ENCODE peak calls at places on chromosomes 4 and X, in eight cellular contexts. O is NB4; F is psoas muscle; Q is tibial nerve; P is HCT116; S is CD8-positive, alpha-beta T cell; Y is foreskin fibroblast; R is lower lobe of right lung. N is an unnamed sample.

GRCh38 chrX:111869639-111870034 is 6.3 kb upstream of the TRPC5OS start:
- DNase-seq in Y (no peak), O (peak), P (peak), Q (peak), S (no peak), F (no peak), R (no peak), N (peak)

GRCh38 chr4:55312491-55313101 is 33.4 kb upstream of the SRD5A3 start:
- DNase-seq in P (peak), Q (peak), F (no peak), O (peak), Y (peak), R (no peak), S (no peak), N (peak)

GRCh38 chr4:142582340-142582739 is 263.8 kb downstream of the INPP4B start:
- DNase-seq in P (no peak), R (no peak), Q (no peak), O (no peak), F (no peak), S (no peak), Y (no peak), N (no peak)

GRCh38 chr4:26789208-26789607 is 71.4 kb upstream of the STIM2 start:
- DNase-seq in S (no peak), F (no peak), Y (no peak), R (no peak), P (no peak), O (peak), Q (no peak), N (no peak)

GRCh38 chrX:73127700-73128241 is 48.5 kb upstream of the PABPC1L2A start:
- DNase-seq in O (no peak), P (no peak), Q (no peak), R (no peak), F (peak), Y (no peak), S (no peak), N (no peak)

GRCh38 chr4:39758176-39758575 is 60.2 kb downstream of the UBE2K start:
- DNase-seq in Y (no peak), P (no peak), S (no peak), R (no peak), F (no peak), O (no peak), Q (no peak), N (no peak)

GRCh38 chr4:20572976-20573375 is 127.3 kb upstream of the PACRGL start:
- DNase-seq in R (no peak), Y (no peak), F (no peak), O (no peak), P (no peak), S (no peak), Q (no peak), N (no peak)

GRCh38 chr4:80082693-80083092 is 9.7 kb upstream of the ANTXR2 start:
- DNase-seq in Q (no peak), P (no peak), R (no peak), O (no peak), S (no peak), F (no peak), Y (no peak), N (no peak)

GRCh38 chrX:109830704-109831206 is 97.7 kb upstream of the ACSL4 start:
- DNase-seq in O (peak), F (no peak), P (no peak), Y (peak), R (no peak), Q (no peak), S (no peak), N (peak)

GRCh38 chrX:11341274-11342256 is 48.4 kb downstream of the AMELX start:
- DNase-seq in R (peak), Q (peak), F (peak), Y (peak), S (no peak), P (no peak), O (peak), N (peak)

GRCh38 chrX:155251391-155251790 is 12.9 kb downstream of the RAB39B start:
- DNase-seq in F (no peak), R (no peak), O (no peak), S (no peak), P (no peak), Q (no peak), Y (no peak), N (no peak)

GRCh38 chrX:3550160-3550765 is 163.2 kb downstream of the PRKX start:
- DNase-seq in O (peak), P (no peak), S (no peak), F (no peak), Y (no peak), R (no peak), Q (no peak), N (no peak)

GRCh38 chr4:687048-687974 is 1.6 kb downstream of the SLC49A3 start:
- DNase-seq in P (peak), F (peak), S (no peak), O (peak), Q (peak), Y (peak), R (peak), N (peak)

GRCh38 chr4:3683077-3683743 is 83.0 kb upstream of the ADRA2C start:
- DNase-seq in R (peak), S (no peak), Q (no peak), P (no peak), F (peak), O (no peak), Y (no peak), N (no peak)

GRCh38 chr4:1041147-1041935 is 29.9 kb downstream of the FGFRL1 start:
- DNase-seq in R (no peak), P (no peak), F (peak), Y (no peak), S (no peak), O (peak), Q (no peak), N (no peak)

GRCh38 chr4:121026034-121026433 is 46.3 kb downstream of the NDNF start:
- DNase-seq in Q (no peak), O (no peak), Y (no peak), S (no peak), F (no peak), R (no peak), P (no peak), N (no peak)

GRCh38 chr4:101229116-101229515 is 118.2 kb downstream of the PPP3CA start:
- DNase-seq in S (no peak), F (no peak), R (no peak), O (no peak), Y (no peak), Q (no peak), P (no peak), N (peak)

GRCh38 chr4:76690906-76691275 is 207.1 kb downstream of the SOWAHB start:
- DNase-seq in Y (no peak), P (no peak), S (no peak), O (no peak), Q (no peak), R (no peak), F (no peak), N (no peak)

GRCh38 chr4:54872246-54872645 is 214.5 kb downstream of the KIT start:
- DNase-seq in R (no peak), F (no peak), Y (peak), Q (no peak), S (no peak), P (no peak), O (no peak), N (peak)

GRCh38 chr4:164648849-164649212 is 105.1 kb upstream of the SMIM31 start:
- DNase-seq in Q (no peak), R (no peak), P (no peak), Y (no peak), S (no peak), F (no peak), O (no peak), N (no peak)

GRCh38 chr4:116389139-116389538 is 696.2 kb downstream of the TRAM1L1 start:
- DNase-seq in Y (no peak), S (no peak), P (no peak), O (no peak), R (no peak), F (no peak), Q (no peak), N (no peak)

GRCh38 chr4:149823770-149824221 is 8.2 kb upstream of the IQCM start:
- DNase-seq in Y (peak), R (no peak), S (no peak), O (no peak), P (peak), F (no peak), Q (no peak), N (peak)

GRCh38 chrX:103805860-103806259 is 26.2 kb downstream of the RAB9B start:
- DNase-seq in Q (no peak), Y (no peak), R (no peak), F (no peak), P (no peak), O (no peak), S (no peak), N (no peak)

GRCh38 chrX:55754861-55755294 is 37.3 kb downstream of the RRAGB start:
- DNase-seq in F (no peak), Y (no peak), P (no peak), Q (no peak), S (no peak), R (no peak), O (no peak), N (no peak)

GRCh38 chrX:46910415-46910814 is 1.8 kb upstream of the JADE3 start:
- DNase-seq in P (no peak), O (no peak), Q (no peak), S (no peak), F (no peak), R (no peak), Y (no peak), N (no peak)

GRCh38 chr4:90990298-90990697 is 863.1 kb downstream of the CCSER1 start:
- DNase-seq in O (no peak), Q (no peak), S (no peak), P (no peak), F (no peak), R (no peak), Y (no peak), N (no peak)

GRCh38 chr4:159153669-159154068 is 50.8 kb downstream of the RAPGEF2 start:
- DNase-seq in R (no peak), F (no peak), O (no peak), P (no peak), Y (no peak), S (no peak), Q (no peak), N (no peak)

GRCh38 chrX:10579753-10580060 is 40.7 kb downstream of the MID1 start:
- DNase-seq in F (no peak), Q (no peak), P (peak), Y (no peak), O (no peak), R (no peak), S (no peak), N (no peak)

GRCh38 chrX:64204701-64205440 is 637 bp downstream of the AMER1 start:
- DNase-seq in R (peak), Q (peak), S (peak), P (no peak), Y (peak), O (peak), F (peak), N (no peak)

GRCh38 chr4:171521726-171522125 is 291.5 kb upstream of the GALNTL6 start:
- DNase-seq in S (no peak), F (no peak), Y (no peak), Q (no peak), O (no peak), P (no peak), R (no peak), N (no peak)

GRCh38 chr4:158850800-158851644 is 82.2 kb downstream of the FNIP2 start:
- DNase-seq in O (peak), S (no peak), P (peak), Q (no peak), R (no peak), Y (peak), F (no peak), N (peak)

GRCh38 chrX:13252726-13253125 is 67.1 kb downstream of the ATXN3L start:
- DNase-seq in F (no peak), R (no peak), P (no peak), S (no peak), O (no peak), Q (no peak), Y (peak), N (no peak)

GRCh38 chrX:13253223-13253622 is 66.6 kb downstream of the ATXN3L start:
- DNase-seq in P (no peak), Y (no peak), O (no peak), S (no peak), Q (no peak), R (no peak), F (no peak), N (no peak)

GRCh38 chrX:13254870-13255269 is 65.0 kb downstream of the ATXN3L start:
- DNase-seq in S (no peak), P (no peak), F (no peak), Y (no peak), O (peak), R (no peak), Q (no peak), N (no peak)

GRCh38 chrX:13256562-13256961 is 63.3 kb downstream of the ATXN3L start:
- DNase-seq in Q (no peak), F (no peak), Y (no peak), S (no peak), O (no peak), P (no peak), R (no peak), N (no peak)

DNA sequence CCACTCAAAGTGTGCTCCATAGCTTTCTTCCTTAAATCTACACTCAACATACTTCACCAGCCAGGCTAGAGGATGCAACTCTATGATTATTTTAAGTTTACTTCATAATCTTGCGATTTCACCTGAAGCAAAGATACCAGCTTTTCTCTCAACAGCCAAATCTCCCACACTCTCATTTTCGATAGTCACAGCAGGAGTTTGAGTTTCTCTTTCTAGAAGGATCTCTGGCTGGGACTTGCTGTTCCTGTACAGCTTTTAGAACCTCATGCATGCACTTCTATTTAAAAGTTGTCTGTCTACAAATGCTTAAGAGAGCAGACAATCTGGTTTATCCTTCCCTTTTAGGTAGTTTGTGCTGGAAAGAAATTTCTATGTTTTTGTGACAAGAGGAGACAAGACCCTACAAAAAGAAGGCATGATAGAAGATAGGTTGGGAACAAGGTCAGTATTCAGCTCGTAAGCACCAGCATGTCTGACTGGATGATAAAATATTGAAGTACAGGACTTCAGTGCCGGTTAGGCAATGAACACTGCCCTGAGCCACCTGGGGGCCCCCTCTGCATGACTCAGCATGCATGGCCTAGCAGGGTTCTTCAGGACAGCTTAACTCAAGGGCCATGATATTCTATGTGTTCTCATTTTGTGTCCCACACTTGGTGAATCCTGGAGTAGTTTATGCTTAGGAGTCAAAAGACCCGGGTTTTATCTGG is 65.6 kb downstream of the ATXN3L start:
- DNase-seq in Y (peak), R (peak), P (no peak), F (no peak), S (no peak), O (peak), Q (no peak), N (no peak)
- TF ChIP-seq CTCF in Y (no peak), R (no peak), P (no peak), F (no peak), S (no peak), O (peak), Q (no peak), N (peak)

DNA sequence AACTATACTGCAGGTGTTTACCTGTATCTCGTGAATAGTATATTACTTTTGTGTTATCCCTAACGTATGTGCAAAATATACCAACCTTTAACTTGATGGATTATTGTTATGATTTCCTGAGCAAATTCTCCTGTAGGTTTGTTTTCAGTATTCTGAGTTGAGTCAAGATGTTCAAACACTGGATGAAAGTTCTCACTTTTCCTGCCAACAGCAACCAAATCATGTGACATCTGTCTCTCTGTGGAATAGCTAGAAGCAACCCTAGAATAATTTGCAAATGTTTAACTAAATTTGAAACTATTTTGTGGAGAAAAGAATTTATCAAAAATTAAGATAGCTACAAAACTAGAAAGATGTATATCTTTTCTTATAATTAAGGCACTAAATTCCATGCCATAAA is 35.6 kb downstream of the BCLAF3 start:
- DNase-seq in R (no peak), P (no peak), Y (no peak), S (no peak), F (no peak), Q (peak), O (no peak), N (no peak)
- H3K4me3 ChIP-seq in R (no peak), P (no peak), Y (no peak), S (no peak), F (no peak), Q (no peak), O (no peak), N (no peak)

DNA sequence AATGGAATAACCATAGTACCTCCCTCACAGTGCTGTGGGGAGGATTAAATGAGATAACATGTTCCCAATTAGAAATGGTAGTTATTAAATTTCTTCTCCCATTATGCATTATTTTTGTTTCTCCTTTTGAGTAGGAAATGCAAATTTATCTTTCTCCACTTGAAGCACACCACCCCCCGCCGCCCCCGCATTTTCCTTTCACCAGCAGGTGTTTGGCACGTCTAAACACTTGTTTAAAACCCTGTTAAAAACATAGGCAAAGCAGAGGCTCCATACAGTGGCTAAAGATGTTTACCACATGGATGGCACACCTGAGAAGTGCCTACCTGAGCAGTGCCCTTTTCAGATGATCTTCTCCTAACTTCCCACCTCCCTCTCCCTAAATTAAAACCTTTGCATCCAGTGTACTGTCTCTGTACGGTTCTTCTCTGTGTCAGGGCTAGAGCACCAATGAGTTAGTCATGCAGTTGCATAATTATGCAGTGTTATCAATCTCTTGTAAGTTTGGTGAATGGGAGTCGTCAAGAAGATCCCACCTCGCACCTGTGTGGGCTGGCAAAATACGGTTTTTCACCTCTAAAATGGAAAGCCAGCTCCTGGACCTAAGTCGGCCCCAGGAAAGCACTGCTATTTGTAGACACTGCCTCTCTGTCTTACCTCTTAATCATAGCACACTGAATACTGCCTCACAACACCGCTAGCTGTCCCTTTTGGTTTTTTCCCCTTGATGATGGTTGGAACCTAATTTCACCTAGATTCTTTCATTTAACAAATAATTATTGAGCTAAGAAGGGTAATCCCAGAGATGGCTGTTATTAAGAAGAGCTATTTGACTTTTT is 122.0 kb downstream of the CT47B1 start:
- DNase-seq in F (no peak), R (no peak), Q (no peak), Y (no peak), O (no peak), S (no peak), P (no peak), N (no peak)
- TF ChIP-seq CTCF in F (no peak), R (no peak), Q (no peak), Y (no peak), O (no peak), S (no peak), P (no peak), N (no peak)

GRCh38 chrX:1249101-1249887 is 19.3 kb upstream of the CSF2RA start:
- DNase-seq in Q (peak), O (peak), R (peak), F (peak), S (peak), Y (peak), P (no peak), N (no peak)
- H3K4me3 ChIP-seq in Q (no peak), O (peak), R (peak), F (no peak), S (peak), Y (no peak), P (peak), N (no peak)

GRCh38 chr4:7239844-7240243 is 47.5 kb downstream of the SORCS2 start:
- DNase-seq in O (no peak), Y (no peak), F (no peak), Q (no peak), S (no peak), R (no peak), P (no peak), N (no peak)

GRCh38 chr4:7236847-7237246 is 44.5 kb downstream of the SORCS2 start:
- DNase-seq in S (no peak), O (no peak), Y (peak), F (no peak), P (no peak), Q (no peak), R (no peak), N (no peak)

GRCh38 chr4:7239101-7239820 is 46.9 kb downstream of the SORCS2 start:
- DNase-seq in S (no peak), Y (no peak), F (no peak), P (no peak), O (no peak), Q (no peak), R (no peak), N (no peak)

GRCh38 chr4:7237863-7238262 is 45.5 kb downstream of the SORCS2 start:
- DNase-seq in S (no peak), R (no peak), Q (no peak), P (no peak), Y (peak), F (no peak), O (no peak), N (no peak)

GRCh38 chr4:7238300-7238960 is 46.1 kb downstream of the SORCS2 start:
- DNase-seq in Y (no peak), Q (no peak), O (peak), R (no peak), S (no peak), P (no peak), F (no peak), N (no peak)
- TF ChIP-seq CTCF in Y (peak), Q (no peak), O (peak), R (no peak), S (no peak), P (peak), F (no peak), N (peak)

GRCh38 chr4:11543710-11544109 is 115.0 kb upstream of the HS3ST1 start:
- DNase-seq in O (peak), R (no peak), F (no peak), P (peak), Q (no peak), Y (peak), S (no peak), N (no peak)

GRCh38 chr4:11545651-11546050 is 117.0 kb upstream of the HS3ST1 start:
- DNase-seq in S (no peak), Q (no peak), O (no peak), P (no peak), Y (no peak), F (no peak), R (no peak), N (no peak)

GRCh38 chr4:11546391-11547160 is 117.9 kb upstream of the HS3ST1 start:
- DNase-seq in R (no peak), F (no peak), O (no peak), Y (no peak), Q (no peak), S (no peak), P (no peak), N (no peak)

GRCh38 chr4:11537846-11538245 is 109.2 kb upstream of the HS3ST1 start:
- DNase-seq in R (no peak), O (no peak), Y (no peak), F (no peak), S (no peak), Q (no peak), P (no peak), N (no peak)

DNA sequence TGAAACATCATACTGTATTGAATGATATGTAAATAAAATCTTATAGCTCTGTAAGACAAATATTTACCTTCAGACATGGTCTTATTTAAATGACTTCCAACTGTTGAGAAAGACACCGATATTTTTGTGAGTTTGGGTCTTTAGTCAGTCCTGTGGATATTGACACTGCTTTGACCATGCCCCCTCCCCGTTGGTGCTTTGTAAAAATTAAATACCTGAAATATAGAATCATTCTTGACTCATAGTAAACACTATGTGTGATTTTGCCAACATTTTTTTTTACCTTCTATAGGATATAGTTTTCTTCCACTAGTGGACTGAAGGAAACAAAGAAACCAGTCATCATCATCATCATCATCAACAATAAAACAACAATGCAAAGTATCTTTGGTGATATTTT is 114.3 kb upstream of the HS3ST1 start:
- DNase-seq in O (no peak), F (no peak), P (peak), Y (no peak), Q (no peak), S (no peak), R (no peak), N (no peak)
- H3K4me3 ChIP-seq in O (no peak), F (no peak), P (no peak), Y (no peak), Q (no peak), S (no peak), R (no peak), N (no peak)